ENCODE peak calls at places on chromosomes 2 and 18, in five cellular contexts. E, M, F, H and S are unnamed samples.

GRCh38 chr2:190069936-190070696 is 7.6 kb upstream of the MSTN start:
- DNase-seq in E (peak), M (peak), F (no peak), H (peak), S (peak)

GRCh38 chr18:2971741-2972552 is 41.0 kb downstream of the LPIN2 start:
- DNase-seq in M (no peak), H (peak), F (peak), E (no peak), S (no peak)

GRCh38 chr2:239240480-239240881 is 160.3 kb downstream of the HDAC4 start:
- DNase-seq in F (peak), H (peak), M (no peak), E (no peak), S (no peak)

GRCh38 chr2:198782734-198783133 is 675.0 kb downstream of the SATB2 start:
- DNase-seq in E (no peak), F (no peak), M (no peak), H (no peak), S (no peak)

GRCh38 chr2:181157326-181157725 is 176.9 kb downstream of the UBE2E3 start:
- DNase-seq in F (no peak), E (peak), M (no peak), H (no peak), S (peak)

GRCh38 chr2:207768891-207769596 is 662 bp downstream of the FZD5 start:
- DNase-seq in F (peak), E (no peak), M (no peak), H (peak), S (peak)

GRCh38 chr2:178506524-178506923 is 26.3 kb downstream of the PLEKHA3 start:
- DNase-seq in F (no peak), H (no peak), M (no peak), E (no peak), S (no peak)

GRCh38 chr18:70041459-70042020 is 93.9 kb upstream of the CD226 start:
- DNase-seq in H (no peak), E (no peak), M (no peak), F (no peak), S (no peak)

GRCh38 chr2:38765149-38765548 is 12.9 kb upstream of the GEMIN6 start:
- DNase-seq in E (peak), H (no peak), F (no peak), M (no peak), S (no peak)

GRCh38 chr2:212958757-212959295 is 192.6 kb downstream of the IKZF2 start:
- DNase-seq in M (peak), F (no peak), E (peak), H (no peak), S (peak)

GRCh38 chr18:10526211-10526949 is 553 bp downstream of the NAPG start:
- DNase-seq in F (peak), H (peak), E (peak), M (no peak), S (peak)

GRCh38 chr2:108909917-108910515 is 79.0 kb downstream of the EDAR start:
- DNase-seq in F (no peak), E (no peak), M (no peak), H (no peak), S (no peak)

DNA sequence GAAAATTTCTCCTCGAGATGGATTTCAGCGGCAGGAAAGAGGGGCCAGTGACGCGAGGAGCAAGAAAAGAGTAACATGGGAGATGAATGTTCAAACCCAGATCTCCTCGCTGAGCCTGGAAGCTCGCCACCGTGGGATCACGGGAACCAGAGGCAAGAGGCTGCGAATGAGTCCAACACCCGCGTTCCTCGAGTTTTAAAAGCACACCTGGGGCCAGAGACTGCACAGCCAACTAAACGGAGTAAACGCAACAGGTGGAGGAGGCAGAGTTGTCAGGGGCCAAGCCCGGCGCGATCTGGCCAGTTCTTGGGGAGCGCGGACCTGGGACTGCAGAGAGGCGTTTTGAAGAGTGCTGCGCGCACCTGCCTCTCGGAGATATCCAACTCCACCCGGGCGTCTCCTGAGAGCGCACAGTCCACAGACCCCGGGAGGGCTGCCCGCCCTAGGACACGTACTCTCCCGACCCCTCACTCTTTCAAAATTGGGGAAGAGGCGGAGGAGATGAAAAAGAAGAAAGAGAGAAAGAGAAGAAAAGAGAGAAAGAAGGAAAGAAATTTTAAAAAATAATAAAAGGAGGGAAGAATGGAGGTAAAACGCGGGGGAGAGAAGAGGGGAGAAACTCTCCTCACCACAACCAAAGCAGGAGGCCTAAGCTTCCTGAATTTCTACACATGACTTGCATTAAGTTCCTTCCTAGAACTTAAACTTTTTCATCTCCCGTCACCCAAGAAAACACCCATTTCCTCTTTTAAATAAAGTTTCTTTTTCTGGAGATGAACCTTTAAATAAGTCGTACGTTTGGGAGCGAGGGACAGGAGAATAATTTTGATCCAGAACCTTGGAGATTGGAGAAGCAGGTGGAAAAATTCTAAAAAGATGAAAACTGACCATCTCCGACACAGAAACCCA is 5.3 kb upstream of the PAX3 start:
- DNase-seq in M (no peak), F (no peak), E (no peak), H (no peak), S (no peak)
- H3K4me3 ChIP-seq in M (no peak), F (peak), E (no peak), H (no peak), S (no peak)

DNA sequence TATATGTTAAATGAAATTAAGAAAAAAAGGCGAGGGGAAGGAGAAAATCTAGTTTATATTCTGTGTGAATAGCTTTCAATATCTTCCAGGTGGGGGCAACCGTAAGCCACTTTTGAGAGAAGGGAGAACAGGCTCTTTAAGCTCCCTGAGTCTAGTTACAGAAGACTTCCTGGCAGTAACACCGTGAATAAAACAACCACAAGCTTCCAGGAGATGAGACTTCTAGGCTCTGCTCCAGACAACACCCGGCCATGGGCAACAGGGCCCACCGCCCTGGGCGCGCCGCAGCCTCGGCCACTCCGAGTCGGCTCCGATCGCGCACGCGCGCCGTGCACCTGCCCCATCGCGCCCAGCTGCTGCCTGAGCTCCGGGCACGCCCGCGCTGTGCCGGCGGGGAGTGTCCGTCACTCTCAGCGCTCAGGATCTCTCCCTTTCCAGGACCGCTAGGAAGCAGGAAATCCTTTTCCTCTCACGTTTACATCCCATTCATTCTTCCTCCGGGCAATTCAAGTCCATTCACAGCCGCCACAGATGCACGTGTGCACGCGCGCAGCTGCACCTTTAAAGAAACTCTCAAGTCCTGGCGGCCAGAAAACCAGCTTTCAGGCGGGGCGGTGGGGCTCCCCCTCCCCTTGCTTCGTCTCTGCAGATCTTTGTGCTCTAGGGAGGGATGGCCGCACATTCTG is 19.4 kb upstream of the PAX3 start:
- DNase-seq in F (no peak), E (peak), M (no peak), H (peak), S (peak)
- TF ChIP-seq CTCF in F (peak), E (peak), M (peak), H (peak), S (peak)

GRCh38 chr2:148023861-148024260 is 3.0 kb downstream of the MBD5 start:
- DNase-seq in E (no peak), M (no peak), F (no peak), H (no peak), S (no peak)
- H3K4me3 ChIP-seq in E (no peak), M (no peak), F (no peak), H (no peak), S (peak)

GRCh38 chr2:47109680-47110079 is 45.4 kb downstream of the STPG4 start:
- DNase-seq in H (no peak), F (no peak), E (no peak), M (no peak), S (no peak)
- TF ChIP-seq CTCF in H (no peak), F (no peak), E (no peak), M (no peak), S (no peak)

GRCh38 chr2:230226090-230226551 is 585 bp downstream of the SP140 start:
- DNase-seq in H (no peak), M (no peak), E (no peak), F (no peak), S (no peak)
- H3K4me3 ChIP-seq in H (no peak), M (no peak), E (no peak), F (no peak), S (no peak)